ENCODE peak calls at places on chromosome 6, in ten cellular contexts. K, C, I, V, X, A, O, S, D and L are unnamed samples.

GRCh38 chr6:40355532-40355931 is 231.6 kb downstream of the LRFN2 start:
- DNase-seq in K (no peak), C (no peak), I (no peak), V (no peak), X (no peak), A (no peak), O (no peak), S (no peak), D (no peak), L (no peak)

GRCh38 chr6:156774872-156775405 is 2.2 kb upstream of the ARID1B start:
- DNase-seq in K (no peak), C (no peak), I (peak), V (peak), X (no peak), A (no peak), O (no peak), S (no peak), D (peak), L (no peak)

GRCh38 chr6:35624341-35625070 is 64.2 kb downstream of the FKBP5 start:
- DNase-seq in K (no peak), C (no peak), I (no peak), V (peak), X (no peak), A (no peak), O (no peak), S (peak), D (peak), L (no peak)

GRCh38 chr6:75101896-75102680 is 103.8 kb downstream of the COL12A1 start:
- DNase-seq in K (no peak), C (no peak), I (no peak), V (no peak), X (no peak), A (no peak), O (no peak), S (peak), D (no peak), L (no peak)

GRCh38 chr6:26195376-26195923 is 108.2 kb downstream of the HFE start:
- DNase-seq in K (peak), C (peak), I (peak), V (peak), X (peak), A (peak), O (peak), S (peak), D (peak), L (peak)

GRCh38 chr6:77124604-77125003 is 338.7 kb downstream of the HTR1B start:
- DNase-seq in K (no peak), C (no peak), I (no peak), V (no peak), X (no peak), A (no peak), O (no peak), S (peak), D (no peak), L (no peak)

GRCh38 chr6:142381845-142382378 is 80.1 kb downstream of the ADGRG6 start:
- DNase-seq in K (no peak), C (no peak), I (no peak), V (no peak), X (no peak), A (no peak), O (no peak), S (peak), D (no peak), L (no peak)

GRCh38 chr6:75926293-75927168 is 145.9 kb downstream of the IMPG1 start:
- DNase-seq in K (no peak), C (no peak), I (no peak), V (no peak), X (no peak), A (no peak), O (no peak), S (no peak), D (no peak), L (no peak)

GRCh38 chr6:27112974-27113373 is 134.5 kb upstream of the PRSS16 start:
- DNase-seq in K (no peak), C (no peak), I (no peak), V (no peak), X (no peak), A (no peak), O (no peak), S (no peak), D (no peak), L (no peak)

GRCh38 chr6:128847481-128848168 is 35.3 kb upstream of the LAMA2 start:
- DNase-seq in K (no peak), C (no peak), I (no peak), V (no peak), X (no peak), A (no peak), O (no peak), S (peak), D (no peak), L (no peak)

GRCh38 chr6:107113460-107114212 is 1.7 kb downstream of the BEND3 start:
- DNase-seq in K (no peak), C (no peak), I (peak), V (no peak), X (no peak), A (no peak), O (no peak), S (no peak), D (no peak), L (no peak)

GRCh38 chr6:68593558-68593957 is 41.5 kb upstream of the ADGRB3 start:
- DNase-seq in K (no peak), C (no peak), I (no peak), V (no peak), X (no peak), A (no peak), O (no peak), S (no peak), D (no peak), L (no peak)

GRCh38 chr6:15842718-15843117 is 179.9 kb upstream of the DTNBP1 start:
- DNase-seq in K (no peak), C (no peak), I (no peak), V (no peak), X (no peak), A (no peak), O (no peak), S (no peak), D (no peak), L (no peak)

GRCh38 chr6:20447157-20447556 is 45.5 kb downstream of the E2F3 start:
- DNase-seq in K (no peak), C (no peak), I (no peak), V (no peak), X (no peak), A (no peak), O (no peak), S (peak), D (no peak), L (no peak)

GRCh38 chr6:46053034-46053933 is 37.6 kb upstream of the CLIC5 start:
- DNase-seq in K (no peak), C (no peak), I (peak), V (no peak), X (peak), A (no peak), O (no peak), S (peak), D (no peak), L (no peak)

DNA sequence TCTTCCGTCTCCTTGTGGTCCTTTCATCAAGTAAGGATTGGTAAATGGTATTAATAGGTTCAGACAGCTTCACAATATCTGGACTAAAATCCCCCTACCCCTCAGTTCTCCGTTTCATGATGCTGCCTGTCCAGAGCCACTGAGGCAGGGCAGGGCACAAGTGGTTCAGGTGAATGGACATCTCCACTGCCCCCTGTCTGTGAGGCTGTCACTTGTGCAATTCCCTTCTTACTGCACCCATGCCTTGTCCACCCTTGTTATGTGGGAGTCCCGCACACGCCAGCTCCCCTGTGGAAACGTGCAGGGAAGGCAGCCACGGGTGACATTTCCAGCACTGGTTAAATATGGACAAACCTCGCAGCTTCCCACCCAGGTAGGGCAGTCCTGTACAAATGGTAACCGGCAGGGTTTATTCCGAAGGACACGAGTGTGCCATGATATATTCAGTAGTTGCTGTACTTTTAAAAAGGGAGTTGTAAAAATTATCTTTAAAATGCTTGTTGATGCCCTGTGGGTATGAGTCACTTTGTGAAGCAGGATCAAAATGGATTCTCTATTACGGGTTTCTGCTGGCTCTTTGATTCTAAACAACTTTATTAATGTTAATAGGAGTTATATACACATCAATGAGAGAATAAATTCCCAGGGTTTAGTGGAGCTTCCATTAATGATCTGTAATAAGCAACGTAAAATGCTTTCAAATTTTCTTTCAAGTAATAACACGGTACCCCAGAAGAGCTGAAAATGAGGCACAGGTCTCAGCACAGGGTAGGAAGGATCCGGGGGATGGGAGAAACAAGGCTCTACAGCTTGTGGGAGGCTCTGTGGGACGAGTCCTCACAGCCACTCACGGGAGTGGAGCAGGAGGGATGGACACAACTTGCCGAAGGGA is 73.4 kb downstream of the FYN start:
- DNase-seq in K (no peak), C (no peak), I (no peak), V (no peak), X (no peak), A (no peak), O (no peak), S (peak), D (no peak), L (no peak)
- TF ChIP-seq CTCF in K (no peak), C (no peak), I (no peak), V (peak), X (no peak), A (no peak), O (no peak), S (peak), D (no peak), L (no peak)

GRCh38 chr6:109695468-109695867 is 4.4 kb downstream of the FIG4 start:
- DNase-seq in K (no peak), C (no peak), I (no peak), V (peak), X (no peak), A (no peak), O (no peak), S (no peak), D (peak), L (no peak)
- TF ChIP-seq CTCF in K (no peak), C (no peak), I (no peak), V (peak), X (no peak), A (no peak), O (peak), S (no peak), D (no peak), L (peak)

GRCh38 chr6:145055567-145055966 is 679.8 kb downstream of the EPM2A start:
- DNase-seq in K (no peak), C (no peak), I (no peak), V (no peak), X (no peak), A (no peak), O (no peak), S (no peak), D (no peak), L (no peak)
- TF ChIP-seq CTCF in K (no peak), C (no peak), I (no peak), V (no peak), X (no peak), A (no peak), O (no peak), S (no peak), D (no peak), L (no peak)

DNA sequence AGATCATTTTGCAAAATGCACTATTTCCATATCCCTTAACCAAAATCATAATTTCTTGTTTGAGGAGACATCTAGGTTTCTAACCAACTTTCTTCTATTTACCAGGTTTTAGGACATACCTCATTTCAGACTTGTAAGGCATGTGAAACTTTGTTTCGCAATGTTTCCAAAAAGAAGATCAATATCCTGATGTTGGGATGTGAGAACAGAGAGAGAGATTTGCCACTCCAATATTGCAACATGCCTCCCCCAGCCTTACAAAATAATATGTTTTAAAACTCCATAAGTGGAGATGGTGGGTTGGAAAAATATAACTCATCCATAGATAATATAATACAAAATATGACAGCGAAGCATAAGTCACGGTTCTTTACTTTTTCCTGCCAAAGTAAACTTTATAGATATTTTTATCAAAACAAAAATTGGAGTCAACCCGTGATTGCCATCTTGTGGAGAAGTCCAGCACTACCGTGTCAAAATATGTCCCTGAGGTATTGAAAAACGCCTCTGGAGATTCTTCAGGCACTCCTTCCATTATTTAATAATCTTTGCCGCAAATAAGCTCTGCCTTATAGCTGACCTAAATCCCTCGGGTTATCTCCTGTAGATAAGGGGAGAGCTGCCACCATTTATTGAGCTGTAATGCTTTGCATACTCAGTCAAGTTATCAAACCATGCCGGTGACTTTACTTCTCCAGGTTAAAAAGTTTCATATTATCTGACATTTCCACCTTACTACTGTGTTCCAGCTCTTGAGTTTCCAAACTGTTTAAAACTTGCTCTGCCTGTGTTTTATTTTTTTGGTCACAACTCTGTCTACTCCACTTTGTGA is 534.2 kb downstream of the HACE1 start:
- DNase-seq in K (no peak), C (no peak), I (no peak), V (peak), X (no peak), A (no peak), O (peak), S (peak), D (peak), L (peak)
- TF ChIP-seq CTCF in K (peak), C (peak), I (peak), V (peak), X (peak), A (peak), O (no peak), S (peak), D (peak), L (peak)

DNA sequence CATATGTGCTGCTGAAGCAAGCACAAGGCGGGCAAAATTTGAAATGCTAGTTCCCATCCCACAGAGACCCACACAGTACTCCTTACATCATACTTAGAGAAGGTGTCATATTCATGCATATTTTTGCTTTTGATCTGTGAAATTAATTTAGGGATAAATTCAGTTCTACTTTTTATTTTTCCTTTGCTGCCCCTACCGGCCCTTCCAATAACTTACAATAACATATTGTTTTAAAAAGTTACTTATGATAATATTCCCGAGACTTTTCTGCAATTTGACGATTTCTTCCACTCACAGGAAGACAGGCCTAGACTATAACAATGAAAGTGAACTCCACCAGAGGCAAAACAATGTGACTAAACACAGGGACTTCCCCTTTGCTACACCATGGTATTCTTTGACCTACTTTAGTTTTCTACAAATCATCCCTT is 35.0 kb downstream of the SESN1 start:
- DNase-seq in K (no peak), C (no peak), I (no peak), V (no peak), X (no peak), A (no peak), O (peak), S (peak), D (no peak), L (peak)
- TF ChIP-seq CTCF in K (no peak), C (peak), I (no peak), V (no peak), X (peak), A (no peak), O (no peak), S (peak), D (peak), L (no peak)

GRCh38 chr6:170443151-170443662 is 109.9 kb downstream of the PSMB1 start:
- DNase-seq in K (no peak), C (no peak), I (no peak), V (peak), X (no peak), A (no peak), O (no peak), S (no peak), D (no peak), L (no peak)
- TF ChIP-seq CTCF in K (peak), C (no peak), I (no peak), V (peak), X (no peak), A (no peak), O (no peak), S (peak), D (no peak), L (no peak)